ENCODE peak calls at places on chromosomes 2 and 18, in eight cellular contexts. K is adrenal gland, Z is uterus, Y is WERI-Rb-1, A is Peyer's patch, G is H9, S is ovary, O is tibial nerve. H is an unnamed sample.

GRCh38 chr2:75055820-75056675 is 97.6 kb downstream of the POLE4 start:
- DNase-seq in A (no peak), G (peak; percentile 92), K (no peak), Y (no peak), Z (no peak), S (no peak), O (no peak), H (peak; percentile 66)

GRCh38 chr18:42365550-42365949 is 410.5 kb downstream of the PIK3C3 start:
- DNase-seq in K (no peak), S (no peak), G (no peak), Z (no peak), A (no peak), O (no peak), Y (no peak), H (no peak)

GRCh38 chr2:18976112-18976961 is 382.1 kb downstream of the OSR1 start:
- DNase-seq in G (no peak), Z (peak; percentile 68), O (no peak), K (no peak), A (no peak), S (no peak), Y (no peak), H (peak; percentile 27)

GRCh38 chr2:61670591-61671503 is 132.7 kb upstream of the XPO1 start:
- DNase-seq in Y (no peak), A (no peak), K (peak; percentile 61), O (no peak), G (no peak), Z (peak; percentile 31), S (no peak), H (peak; percentile 37)

GRCh38 chr2:172970660-172971059 is 105.0 kb upstream of the MAP3K20 start:
- DNase-seq in O (no peak), G (no peak), Z (no peak), A (no peak), K (no peak), S (no peak), Y (no peak), H (no peak)

GRCh38 chr2:176418768-176419167 is 149.5 kb downstream of the MTX2 start:
- DNase-seq in S (no peak), G (no peak), O (no peak), A (no peak), Z (no peak), K (no peak), Y (no peak), H (no peak)

GRCh38 chr2:55163258-55163657 is 68.8 kb downstream of the CLHC1 start:
- DNase-seq in Z (peak; percentile 46), K (no peak), S (no peak), O (no peak), G (no peak), A (no peak), Y (no peak), H (no peak)

GRCh38 chr2:61362873-61363272 is 108.0 kb downstream of the USP34 start:
- DNase-seq in Z (no peak), G (no peak), S (no peak), A (no peak), K (no peak), O (no peak), Y (no peak), H (no peak)

GRCh38 chr2:225670111-225670974 is 270.8 kb downstream of the NYAP2 start:
- DNase-seq in S (no peak), Y (no peak), K (no peak), Z (no peak), O (no peak), A (no peak), G (no peak), H (no peak)

GRCh38 chr2:167550448-167550847 is 662.2 kb downstream of the XIRP2 start:
- DNase-seq in S (no peak), A (no peak), Y (no peak), Z (no peak), G (no peak), K (no peak), O (no peak), H (no peak)

GRCh38 chr2:11506611-11506969 is 27.3 kb upstream of the GREB1 start:
- DNase-seq in S (peak; percentile 66), Y (no peak), A (no peak), G (no peak), O (no peak), Z (peak; percentile 54), K (no peak), H (no peak)

GRCh38 chr2:33577660-33578059 is 21.4 kb downstream of the FAM98A start:
- DNase-seq in O (no peak), Z (no peak), K (no peak), A (no peak), S (no peak), G (no peak), Y (no peak), H (no peak)

GRCh38 chr2:101147062-101147461 is 4.1 kb downstream of the TBC1D8 start:
- DNase-seq in G (no peak), Y (no peak), S (no peak), O (no peak), A (no peak), K (no peak), Z (no peak), H (no peak)

GRCh38 chr2:45915523-45915922 is 264.0 kb downstream of the PRKCE start:
- DNase-seq in K (no peak), S (no peak), Y (no peak), O (no peak), Z (no peak), G (no peak), A (no peak), H (no peak)
- TF ChIP-seq CTCF in K (no peak), S (no peak), Y (no peak), O (no peak), Z (no peak), G (no peak), A (no peak), H (no peak)

DNA sequence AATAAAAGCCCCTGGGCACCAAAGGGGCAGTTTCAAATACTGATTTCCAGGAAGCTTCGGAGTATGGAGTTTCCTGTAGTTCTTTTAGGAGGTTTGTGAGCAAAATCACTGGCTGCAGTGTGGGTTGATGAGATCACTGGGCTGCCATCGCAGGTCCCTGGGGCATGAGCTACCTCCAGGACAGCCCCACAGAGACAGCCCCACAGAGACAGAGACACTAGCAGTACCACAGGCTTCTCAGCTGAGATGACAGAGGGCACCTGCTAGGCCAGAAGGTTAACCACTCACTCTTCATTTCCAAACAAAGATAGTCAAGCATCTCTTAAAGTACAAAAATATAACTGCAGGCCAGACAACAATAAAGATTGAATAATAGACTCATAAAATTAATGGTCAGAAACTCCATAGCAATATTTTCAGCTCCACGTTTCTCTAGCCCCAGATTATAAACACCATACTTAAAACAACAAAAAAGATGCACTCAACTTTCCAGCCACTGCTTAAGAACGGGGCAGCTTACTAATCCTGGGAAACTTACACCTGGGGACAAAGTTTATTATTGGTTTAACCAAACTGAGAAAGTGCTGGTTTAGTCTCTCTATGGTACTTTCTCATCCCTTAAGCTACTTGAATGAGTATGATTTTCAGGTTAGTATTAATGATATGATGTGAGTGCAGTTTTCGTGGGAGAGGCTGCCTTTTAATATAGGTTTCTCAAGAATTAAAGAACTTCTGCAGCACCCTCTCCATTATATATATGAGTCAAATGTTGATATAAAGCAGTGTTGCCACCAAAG is 11.6 kb downstream of the AFF3 start:
- DNase-seq in Y (no peak), A (no peak), K (no peak), O (no peak), Z (no peak), S (no peak), G (no peak), H (no peak)
- H3K27me3 ChIP-seq in Y (no peaks in the 10 kb centered on the region), A (no peaks in the 10 kb centered on the region), K (no peaks in the 10 kb centered on the region), O (no peaks in the 10 kb centered on the region), Z (no peaks in the 10 kb centered on the region), S (no peaks in the 10 kb centered on the region), G (no peaks in the 10 kb centered on the region), H (no peaks in the 10 kb centered on the region)

GRCh38 chr18:35661483-35662146 is 80.1 kb downstream of the GALNT1 start:
- DNase-seq in O (no peak), Z (no peak), Y (no peak), K (no peak), G (no peak), S (no peak), A (no peak), H (no peak)
- TF ChIP-seq CTCF in O (no peak), Z (no peak), Y (no peak), K (no peak), G (peak; percentile 54), S (no peak), A (no peak), H (peak; percentile 6)

GRCh38 chr2:20664071-20664390 is 2.9 kb upstream of the GDF7 start:
- DNase-seq in S (no peak), Z (no peak), Y (no peak), O (no peak), G (no peak), K (no peak), A (no peak), H (no peak)

GRCh38 chr2:20663196-20664070 is 3.5 kb upstream of the GDF7 start:
- DNase-seq in S (no peak), Z (no peak), Y (no peak), A (no peak), G (peak; percentile 25), O (no peak), K (no peak), H (no peak)

GRCh38 chr2:20661981-20662937 is 4.7 kb upstream of the GDF7 start:
- DNase-seq in Y (no peak), S (no peak), A (no peak), G (no peak), O (no peak), K (no peak), Z (no peak), H (no peak)

GRCh38 chr2:20660506-20660905 is 6.4 kb upstream of the GDF7 start:
- DNase-seq in Z (no peak), Y (no peak), G (no peak), K (no peak), A (no peak), S (no peak), O (no peak), H (no peak)

GRCh38 chr2:20661028-20661980 is 5.6 kb upstream of the GDF7 start:
- DNase-seq in S (peak; percentile 70), Y (peak; percentile 75), K (peak; percentile 58), G (peak; percentile 87), A (peak; percentile 59), Z (peak; percentile 70), O (no peak), H (no peak)
- H3K27me3 ChIP-seq in S (no peaks in the 10 kb centered on the region), Y (peaks cover 90% of the 10 kb centered on the region), K (peaks cover 40% of the 10 kb centered on the region), G (peaks cover 43% of the 10 kb centered on the region), A (peaks cover 30% of the 10 kb centered on the region), Z (peaks cover 2% of the 10 kb centered on the region), O (peaks cover 70% of the 10 kb centered on the region), H (peaks cover 4% of the 10 kb centered on the region)

GRCh38 chr2:206212673-206213513 is 53.2 kb downstream of the EEF1B2 start:
- DNase-seq in Y (no peak), O (no peak), K (no peak), S (no peak), A (no peak), Z (no peak), G (no peak), H (no peak)
- TF ChIP-seq CTCF in Y (no peak), O (no peak), K (no peak), S (no peak), A (no peak), Z (no peak), G (peak; percentile 15), H (no peak)

DNA sequence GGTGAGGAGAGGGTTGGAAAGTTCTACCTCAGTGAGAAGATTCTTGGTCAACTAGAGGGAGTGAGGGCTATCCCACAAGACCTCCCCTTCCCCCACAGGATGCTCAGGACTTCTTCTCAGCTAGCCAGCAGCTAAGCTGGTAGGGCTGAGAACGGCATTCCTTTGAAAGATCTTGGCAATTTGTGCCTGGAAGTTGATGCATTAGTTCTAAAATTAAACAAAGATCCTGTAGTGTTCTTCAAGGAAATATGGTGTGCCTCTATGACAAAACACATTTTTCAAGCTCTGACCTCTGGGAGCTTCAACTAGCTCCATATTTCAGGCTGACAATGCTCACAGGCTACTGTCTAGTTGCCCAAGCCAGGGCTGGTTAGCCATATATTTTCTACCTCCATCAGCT is 2.3 kb downstream of the LYPD1 start:
- DNase-seq in K (no peak), O (no peak), S (no peak), A (no peak), Z (no peak), Y (no peak), G (no peak), H (no peak)
- H3K27me3 ChIP-seq in K (peaks cover 30% of the 10 kb centered on the region), O (peaks cover 33% of the 10 kb centered on the region), S (no peaks in the 10 kb centered on the region), A (peaks cover 6% of the 10 kb centered on the region), Z (peaks cover 10% of the 10 kb centered on the region), Y (peaks cover 21% of the 10 kb centered on the region), G (peaks cover 23% of the 10 kb centered on the region), H (no peaks in the 10 kb centered on the region)

H was measured in GM06990.